ENCODE peak calls at places on chromosomes 4 and X, in seven cellular contexts. E is HepG2, W is GM12878, O is SK-N-SH, L is HCT116, J is K562, A is H1. M is an unnamed sample.

GRCh38 chrX:51494409-51494808 is 2.0 kb downstream of the NUDT11 start:
- DNase-seq in E (no peak), W (no peak), O (no peak), L (no peak), J (no peak), A (no peak), M (no peak)

GRCh38 chrX:97380200-97380599 is 496.5 kb downstream of the RPA4 start:
- DNase-seq in E (no peak), W (no peak), O (peak), L (no peak), J (no peak), A (no peak), M (no peak)

GRCh38 chr4:127578967-127579366 is 53.8 kb upstream of the INTU start:
- DNase-seq in E (no peak), W (no peak), O (no peak), L (no peak), J (no peak), A (no peak), M (no peak)

GRCh38 chr4:13642163-13642562 is 14.6 kb upstream of the BOD1L1 start:
- DNase-seq in E (no peak), W (no peak), O (no peak), L (no peak), J (no peak), A (no peak), M (no peak)

GRCh38 chr4:156255608-156256007 is 301.9 kb upstream of the CTSO start:
- DNase-seq in E (no peak), W (no peak), O (no peak), L (no peak), J (no peak), A (no peak), M (no peak)

GRCh38 chr4:128553665-128554515 is 255.6 kb upstream of the JADE1 start:
- DNase-seq in E (no peak), W (no peak), O (peak), L (no peak), J (no peak), A (no peak), M (no peak)

GRCh38 chr4:41287005-41287404 is 30.3 kb downstream of the UCHL1 start:
- DNase-seq in E (no peak), W (no peak), O (no peak), L (no peak), J (no peak), A (no peak), M (no peak)

GRCh38 chrX:149631293-149632165 is at the start of gene TMEM185A:
- DNase-seq in E (peak), W (no peak), O (peak), L (peak), J (peak), A (peak), M (no peak)

DNA sequence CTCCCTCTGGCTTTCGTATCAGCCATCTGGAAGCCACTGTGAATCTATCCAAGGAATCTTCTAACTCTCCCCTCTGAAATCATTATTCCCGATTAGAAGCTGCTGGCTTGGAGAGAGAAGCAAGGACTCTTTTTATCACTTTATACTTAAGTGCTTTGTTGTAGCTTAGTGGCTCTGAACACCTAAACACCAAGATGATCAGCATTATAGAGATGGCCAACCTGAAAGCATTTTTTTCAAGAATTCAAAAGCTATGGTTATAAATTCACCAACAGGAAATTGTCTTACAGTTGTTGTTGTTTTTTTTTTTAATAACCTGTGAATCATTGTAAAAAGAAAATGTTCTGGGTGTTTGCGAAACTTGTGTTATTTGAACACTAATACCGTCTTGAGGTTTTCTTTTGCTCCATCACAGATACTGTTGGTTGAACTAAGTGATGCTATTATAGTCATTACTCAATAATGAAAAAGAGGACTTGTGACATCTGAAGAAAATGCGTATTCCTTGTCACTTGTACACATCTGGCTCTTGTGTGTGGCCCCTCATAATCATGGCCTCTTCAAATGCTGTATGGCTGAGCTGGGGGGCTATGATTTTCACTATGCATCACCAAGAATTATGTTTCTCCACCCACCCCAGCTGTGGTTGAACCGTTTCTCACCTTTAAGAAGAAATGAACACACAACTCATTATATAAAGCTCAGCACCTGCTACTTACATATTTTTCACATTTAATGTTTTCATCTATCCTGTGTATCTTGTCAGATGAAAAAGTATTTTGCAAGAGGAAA is 11.8 kb upstream of the SMIM43 start:
- DNase-seq in E (no peak), W (no peak), O (no peak), L (no peak), J (no peak), A (no peak), M (no peak)
- TF ChIP-seq SIN3A in E (no peak), W (no peak), O (no peak), L (no peak), J (no peak), A (no peak), M (no peak)

GRCh38 chrX:10617964-10618342 is 2.4 kb downstream of the MID1 start:
- DNase-seq in E (no peak), W (no peak), O (peak), L (no peak), J (no peak), A (no peak), M (no peak)

GRCh38 chrX:10619311-10620015 is 922 bp downstream of the MID1 start:
- DNase-seq in E (no peak), W (no peak), O (peak), L (no peak), J (no peak), A (no peak), M (no peak)

GRCh38 chrX:10622197-10622596 is 1.8 kb upstream of the MID1 start:
- DNase-seq in E (no peak), W (no peak), O (no peak), L (no peak), J (no peak), A (no peak), M (no peak)

GRCh38 chrX:10618911-10619310 is 1.5 kb downstream of the MID1 start:
- DNase-seq in E (no peak), W (no peak), O (no peak), L (no peak), J (no peak), A (no peak), M (no peak)

GRCh38 chrX:10620121-10620699 is at the start of gene MID1:
- DNase-seq in E (no peak), W (no peak), O (peak), L (peak), J (no peak), A (peak), M (no peak)
- H3K27ac ChIP-seq in E (no peak), W (no peak), O (peak), L (peak), J (no peak), A (peak), M (peak)

GRCh38 chr4:6147441-6147840 is 52.9 kb downstream of the JAKMIP1 start:
- DNase-seq in E (no peak), W (no peak), O (no peak), L (no peak), J (no peak), A (no peak), M (no peak)

GRCh38 chr4:6142511-6142910 is 57.8 kb downstream of the JAKMIP1 start:
- DNase-seq in E (no peak), W (no peak), O (no peak), L (no peak), J (no peak), A (no peak), M (no peak)

GRCh38 chr4:6143603-6144181 is 56.7 kb downstream of the JAKMIP1 start:
- DNase-seq in E (no peak), W (no peak), O (no peak), L (no peak), J (no peak), A (no peak), M (no peak)

GRCh38 chr4:6141554-6141953 is 58.8 kb downstream of the JAKMIP1 start:
- DNase-seq in E (no peak), W (no peak), O (no peak), L (no peak), J (no peak), A (no peak), M (no peak)

DNA sequence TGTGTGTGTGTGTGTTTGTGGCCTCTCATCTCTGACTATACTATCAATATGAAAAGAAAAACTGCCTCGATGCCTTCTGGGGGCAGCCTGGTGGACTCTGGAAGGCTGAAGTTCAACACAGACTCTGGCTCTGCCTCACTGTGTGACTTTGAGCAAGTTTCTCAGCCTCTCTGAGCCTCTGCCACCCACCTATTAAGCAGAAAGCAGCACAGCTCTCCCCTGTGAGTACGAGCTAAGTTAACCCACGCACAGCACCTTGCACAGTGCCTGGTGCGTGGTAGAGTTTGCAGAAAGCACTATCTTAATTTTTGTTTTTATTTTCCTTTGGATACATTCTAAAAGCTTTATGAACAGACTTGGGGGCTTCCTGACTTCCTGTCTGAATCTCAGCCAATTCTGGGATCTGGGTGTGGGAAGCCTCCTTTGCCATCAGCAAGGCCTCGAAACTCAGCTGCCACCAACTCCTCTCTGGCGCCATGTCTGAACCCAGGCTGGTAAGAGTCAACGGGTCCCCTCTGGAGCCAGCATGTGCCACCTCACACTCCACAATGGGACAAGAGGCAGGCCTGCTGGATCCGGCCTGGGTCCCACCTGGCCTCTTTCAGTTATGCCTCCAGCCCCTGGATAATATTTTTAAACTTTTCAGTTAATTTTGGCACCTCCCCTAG is 57.3 kb downstream of the JAKMIP1 start:
- DNase-seq in E (no peak), W (no peak), O (no peak), L (no peak), J (no peak), A (no peak), M (no peak)
- TF ChIP-seq SIN3A in E (no peak), W (no peak), O (no peak), L (no peak), J (no peak), A (no peak), M (no peak)

GRCh38 chr4:182642831-182643230 is 274.4 kb downstream of the DCTD start:
- DNase-seq in E (peak), W (no peak), O (peak), L (no peak), J (no peak), A (no peak), M (no peak)

GRCh38 chr4:182645511-182645910 is 271.7 kb downstream of the DCTD start:
- DNase-seq in E (no peak), W (no peak), O (no peak), L (no peak), J (no peak), A (no peak), M (no peak)

GRCh38 chr4:182643801-182644311 is 273.3 kb downstream of the DCTD start:
- DNase-seq in E (no peak), W (no peak), O (no peak), L (no peak), J (no peak), A (no peak), M (no peak)

GRCh38 chr4:182647901-182648300 is 269.3 kb downstream of the DCTD start:
- DNase-seq in E (no peak), W (no peak), O (no peak), L (no peak), J (no peak), A (no peak), M (no peak)

GRCh38 chr4:182644326-182645050 is 272.7 kb downstream of the DCTD start:
- DNase-seq in E (no peak), W (no peak), O (no peak), L (no peak), J (no peak), A (no peak), M (no peak)
- H3K27ac ChIP-seq in E (no peak), W (no peak), O (peak), L (no peak), J (no peak), A (no peak), M (no peak)

GRCh38 chrX:40109288-40110008 is 11.7 kb upstream of the BCOR start:
- DNase-seq in E (peak), W (no peak), O (peak), L (no peak), J (peak), A (no peak), M (no peak)
- TF ChIP-seq SIN3A in E (no peak), W (no peak), O (no peak), L (no peak), J (no peak), A (no peak), M (no peak)

DNA sequence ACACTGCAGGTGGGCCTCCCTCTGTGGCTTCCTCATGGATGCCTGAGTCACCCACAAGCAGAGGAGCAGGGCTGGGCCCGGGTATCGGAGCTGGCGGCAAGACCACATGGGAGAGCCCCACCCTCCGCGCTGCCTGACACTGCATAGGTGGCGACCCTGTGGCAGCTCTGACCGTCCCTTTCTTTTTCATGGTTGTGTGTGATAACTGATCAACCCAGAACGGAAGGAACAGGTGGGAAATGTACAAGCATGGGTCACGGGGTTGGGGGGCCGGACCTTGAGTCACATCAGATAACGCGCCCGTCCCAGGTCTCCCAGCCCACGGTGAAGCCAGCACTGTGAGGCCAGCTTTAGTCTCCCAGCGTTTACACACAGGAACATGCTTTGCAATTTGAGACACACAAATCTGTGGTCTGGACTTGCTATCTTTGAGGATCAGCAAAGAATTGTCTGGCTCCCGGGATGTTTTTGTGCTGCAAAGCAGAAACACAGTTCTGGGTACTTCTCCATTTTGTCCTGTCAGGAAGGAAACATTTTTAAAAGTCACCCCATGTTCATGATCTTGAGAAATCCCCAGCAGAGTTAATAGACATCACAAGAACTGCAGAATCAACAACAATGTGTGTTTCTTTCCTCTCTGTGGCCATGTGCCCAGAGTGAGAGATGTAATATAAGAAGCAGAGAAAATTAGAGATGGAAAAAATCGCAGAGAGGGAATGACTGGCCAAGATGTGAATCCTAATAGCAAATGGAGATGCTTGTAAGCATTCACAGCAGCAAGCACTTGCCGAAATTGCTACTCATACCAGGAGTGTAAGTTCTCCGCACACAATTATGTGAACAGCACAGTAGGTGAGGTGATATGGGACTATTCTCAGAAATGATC is 70.1 kb upstream of the CBR4 start:
- DNase-seq in E (peak), W (peak), O (peak), L (no peak), J (peak), A (no peak), M (no peak)
- H3K27ac ChIP-seq in E (no peak), W (peak), O (peak), L (no peak), J (no peak), A (no peak), M (peak)

GRCh38 chr4:110770353-110770752 is 147.5 kb upstream of the PITX2 start:
- DNase-seq in E (no peak), W (no peak), O (no peak), L (no peak), J (no peak), A (no peak), M (no peak)

DNA sequence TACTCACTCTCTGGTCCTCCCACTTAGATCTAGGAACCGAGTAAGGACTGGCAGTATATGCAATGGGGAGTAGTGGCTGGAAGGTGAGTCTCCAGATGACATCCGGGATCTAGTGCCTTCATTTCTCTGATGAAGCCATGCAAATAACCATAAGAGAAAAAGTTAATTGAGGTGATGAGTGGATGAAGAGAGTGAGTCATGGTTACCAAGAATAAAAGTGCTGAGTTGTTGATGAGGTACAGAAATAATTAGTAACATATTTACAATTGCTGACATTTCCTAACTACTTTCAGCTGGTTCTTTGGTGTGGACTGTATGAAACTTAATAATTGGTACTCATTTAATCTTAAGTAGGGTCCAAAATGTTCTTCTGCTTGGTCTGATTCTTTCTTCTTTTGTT is 146.7 kb upstream of the PITX2 start:
- DNase-seq in E (no peak), W (no peak), O (no peak), L (no peak), J (no peak), A (no peak), M (no peak)
- TF ChIP-seq SIN3A in E (no peak), W (no peak), O (no peak), L (no peak), J (no peak), A (no peak), M (no peak)

GRCh38 chr4:87018751-87019150 is 83.9 kb downstream of the AFF1 start:
- DNase-seq in E (no peak), W (no peak), O (no peak), L (no peak), J (no peak), A (no peak), M (no peak)

GRCh38 chr4:87019243-87019817 is 84.5 kb downstream of the AFF1 start:
- DNase-seq in E (no peak), W (no peak), O (no peak), L (no peak), J (no peak), A (no peak), M (no peak)

GRCh38 chr4:87017580-87018061 is 82.8 kb downstream of the AFF1 start:
- DNase-seq in E (no peak), W (no peak), O (no peak), L (no peak), J (peak), A (no peak), M (no peak)

GRCh38 chr4:87024181-87024580 is 89.4 kb downstream of the AFF1 start:
- DNase-seq in E (no peak), W (no peak), O (no peak), L (no peak), J (no peak), A (no peak), M (no peak)

DNA sequence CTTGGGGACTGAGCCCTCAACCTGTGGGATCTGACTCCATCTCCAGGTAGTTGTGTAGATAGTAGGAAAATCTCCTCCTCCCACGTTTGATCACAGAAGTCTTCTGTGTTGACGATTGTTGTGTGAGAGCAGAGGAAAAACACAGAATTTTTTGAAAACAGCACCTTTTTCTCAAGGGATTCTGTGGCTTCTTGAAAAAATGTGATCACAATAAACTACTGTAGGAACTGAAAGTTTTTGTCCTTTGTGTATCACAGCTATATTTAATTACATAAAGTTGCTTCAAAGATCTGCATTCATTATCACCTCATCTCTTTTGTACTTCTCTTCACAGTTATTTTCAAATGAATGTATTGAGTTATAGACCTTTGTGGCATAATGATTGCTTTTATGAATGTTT is 85.1 kb downstream of the AFF1 start:
- DNase-seq in E (no peak), W (no peak), O (no peak), L (no peak), J (no peak), A (no peak), M (no peak)
- H3K27ac ChIP-seq in E (no peak), W (peak), O (no peak), L (no peak), J (peak), A (no peak), M (no peak)

GRCh38 chr4:116183241-116183640 is 902.1 kb downstream of the TRAM1L1 start:
- DNase-seq in E (no peak), W (no peak), O (no peak), L (no peak), J (no peak), A (no peak), M (no peak)

DNA sequence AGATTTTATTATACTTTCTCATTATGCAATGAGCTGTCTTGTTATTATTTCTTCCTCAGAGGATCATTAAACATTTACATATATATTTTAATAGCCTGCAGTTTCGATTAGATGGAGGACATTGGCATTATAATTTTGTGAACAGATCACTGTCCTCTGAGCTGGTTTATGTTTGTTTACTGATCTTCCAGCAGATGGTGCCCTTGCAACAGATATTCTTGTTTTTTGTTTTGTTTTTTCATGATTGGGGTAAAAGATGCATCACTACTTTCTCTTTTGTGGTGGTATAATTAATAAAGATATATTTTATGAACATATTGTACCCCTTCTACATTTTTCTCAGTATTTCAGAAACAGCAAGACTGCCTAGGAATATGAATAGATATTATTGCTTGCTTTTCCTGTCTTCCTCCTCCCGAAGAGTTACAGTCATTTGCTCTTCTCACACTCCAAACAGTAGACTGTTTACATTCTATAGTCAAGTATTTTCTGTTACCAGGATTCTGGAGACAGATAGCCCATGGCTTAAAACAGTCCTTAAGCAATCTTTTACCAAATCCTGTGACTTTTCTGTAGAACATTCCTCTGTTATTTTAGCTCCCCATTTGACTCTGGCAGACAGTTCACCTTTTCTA is 905.2 kb downstream of the TRAM1L1 start:
- DNase-seq in E (no peak), W (no peak), O (peak), L (peak), J (no peak), A (no peak), M (no peak)
- TF ChIP-seq SIN3A in E (no peak), W (no peak), O (no peak), L (no peak), J (no peak), A (no peak), M (no peak)

M was measured in Panc1.